ENCODE peak calls at places on chromosomes 5 and 9, in five cellular contexts. One of them, this sample, is unnamed.

GRCh38 chr5:150484964-150485769 is 22.8 kb upstream of the NDST1 start:
- DNase-seq in AML-193: no peak
- DNase-seq in fibroblast of pulmonary artery: no peak
- DNase-seq in uterus: no peak
- DNase-seq in brain pericyte: no peak
- DNase-seq in this sample: no peak

GRCh38 chr5:102815560-102816324 is 60.6 kb downstream of the PAM start:
- DNase-seq in AML-193: peak; percentile 59
- DNase-seq in fibroblast of pulmonary artery: peak; percentile 47
- DNase-seq in uterus: no peak
- DNase-seq in brain pericyte: no peak
- DNase-seq in this sample: no peak

GRCh38 chr9:107810493-107810931 is 320.9 kb upstream of the KLF4 start:
- DNase-seq in AML-193: no peak
- DNase-seq in fibroblast of pulmonary artery: no peak
- DNase-seq in uterus: no peak
- DNase-seq in brain pericyte: no peak
- DNase-seq in this sample: no peak

GRCh38 chr9:130946778-130947617 is 8.0 kb upstream of the FIBCD1 start:
- DNase-seq in AML-193: no peak
- DNase-seq in fibroblast of pulmonary artery: peak; percentile 56
- DNase-seq in uterus: no peak
- DNase-seq in brain pericyte: no peak
- DNase-seq in this sample: no peak

GRCh38 chr9:136103651-136104487 is 8.8 kb upstream of the NACC2 start:
- DNase-seq in AML-193: no peak
- DNase-seq in fibroblast of pulmonary artery: no peak
- DNase-seq in uterus: no peak
- DNase-seq in brain pericyte: no peak
- DNase-seq in this sample: no peak

GRCh38 chr5:141701341-141702119 is 19.5 kb upstream of the ARAP3 start:
- DNase-seq in AML-193: no peak
- DNase-seq in fibroblast of pulmonary artery: no peak
- DNase-seq in uterus: no peak
- DNase-seq in brain pericyte: no peak
- DNase-seq in this sample: no peak

GRCh38 chr9:116692619-116693018 is 5.5 kb downstream of the TRIM32 start:
- DNase-seq in AML-193: no peak
- DNase-seq in fibroblast of pulmonary artery: no peak
- DNase-seq in uterus: no peak
- DNase-seq in brain pericyte: no peak
- DNase-seq in this sample: no peak

GRCh38 chr5:6849569-6849968 is 136.3 kb downstream of the TENT4A start:
- DNase-seq in AML-193: no peak
- DNase-seq in fibroblast of pulmonary artery: no peak
- DNase-seq in uterus: no peak
- DNase-seq in brain pericyte: no peak
- DNase-seq in this sample: no peak

GRCh38 chr5:88878976-88879375 is 4.0 kb downstream of the MEF2C start:
- DNase-seq in AML-193: peak; percentile 30
- DNase-seq in fibroblast of pulmonary artery: peak; percentile 35
- DNase-seq in uterus: no peak
- DNase-seq in brain pericyte: no peak
- DNase-seq in this sample: no peak

GRCh38 chr5:181173420-181174342 is 26.3 kb downstream of the OR2V2 start:
- DNase-seq in AML-193: no peak
- DNase-seq in fibroblast of pulmonary artery: peak; percentile 43
- DNase-seq in uterus: no peak
- DNase-seq in brain pericyte: no peak
- DNase-seq in this sample: no peak

GRCh38 chr5:141876628-141877477 is 1.4 kb downstream of the PCDH1 start:
- DNase-seq in AML-193: no peak
- DNase-seq in fibroblast of pulmonary artery: no peak
- DNase-seq in uterus: peak; percentile 11
- DNase-seq in brain pericyte: no peak
- DNase-seq in this sample: no peak

GRCh38 chr5:161566081-161566480 is 19.6 kb upstream of the GABRB2 start:
- DNase-seq in AML-193: no peak
- DNase-seq in fibroblast of pulmonary artery: no peak
- DNase-seq in uterus: no peak
- DNase-seq in brain pericyte: no peak
- DNase-seq in this sample: no peak

This sample was measured in smooth muscle cell of the brain vasculature.